ENCODE peak calls at places on chromosome 22, in seven cellular contexts. I is A549, E is fibroblast of mammary gland, M is BJ, C is brain microvascular endothelial cell, Q is AG04449, R is cardiac muscle cell. W is an unnamed sample.

GRCh38 chr22:35539910-35540599 is 576 bp upstream of the RASD2 start:
- DNase-seq in R (peak), M (no peak), I (peak), C (no peak), Q (no peak), E (no peak), W (peak)

GRCh38 chr22:19442166-19442565 is 5.3 kb downstream of the C22orf39 start:
- DNase-seq in R (no peak), E (no peak), I (no peak), Q (no peak), M (no peak), C (no peak), W (peak)

GRCh38 chr22:18060646-18061620 is 16.9 kb upstream of the PEX26 start:
- DNase-seq in C (peak), I (peak), E (peak), Q (no peak), R (no peak), M (no peak), W (peak)

GRCh38 chr22:48923909-48924475 is 903.7 kb downstream of the BRD1 start:
- DNase-seq in I (no peak), R (no peak), Q (no peak), E (no peak), M (no peak), C (no peak), W (no peak)

GRCh38 chr22:42651134-42651533 is 1.9 kb upstream of the CYB5R3 start:
- DNase-seq in I (peak), Q (no peak), M (no peak), R (no peak), C (no peak), E (peak), W (no peak)

GRCh38 chr22:47593911-47594311 is 831.5 kb downstream of the TBC1D22A start:
- DNase-seq in M (no peak), Q (no peak), R (no peak), E (no peak), C (no peak), I (no peak), W (no peak)

GRCh38 chr22:23754980-23755636 is 883 bp upstream of the VPREB3 start:
- DNase-seq in Q (no peak), I (no peak), R (peak), M (no peak), C (no peak), E (no peak), W (no peak)

GRCh38 chr22:45503071-45503815 is 560 bp downstream of the FBLN1 start:
- DNase-seq in I (no peak), C (no peak), E (no peak), Q (no peak), M (no peak), R (no peak), W (no peak)

GRCh38 chr22:45738206-45738605 is 66.6 kb downstream of the ATXN10 start:
- DNase-seq in Q (no peak), E (no peak), C (no peak), I (no peak), R (no peak), M (peak), W (no peak)

GRCh38 chr22:32202539-32203180 is 2.2 kb downstream of the RFPL2 start:
- DNase-seq in Q (no peak), C (peak), R (peak), I (peak), E (peak), M (no peak), W (peak)

GRCh38 chr22:22745225-22746060 is 101.0 kb downstream of the GGTLC2 start:
- DNase-seq in I (peak), C (peak), M (no peak), Q (no peak), R (peak), E (peak), W (peak)
- TF ChIP-seq CTCF in I (peak), C (peak), M (peak), Q (peak), R (peak), E (peak), W (peak)

DNA sequence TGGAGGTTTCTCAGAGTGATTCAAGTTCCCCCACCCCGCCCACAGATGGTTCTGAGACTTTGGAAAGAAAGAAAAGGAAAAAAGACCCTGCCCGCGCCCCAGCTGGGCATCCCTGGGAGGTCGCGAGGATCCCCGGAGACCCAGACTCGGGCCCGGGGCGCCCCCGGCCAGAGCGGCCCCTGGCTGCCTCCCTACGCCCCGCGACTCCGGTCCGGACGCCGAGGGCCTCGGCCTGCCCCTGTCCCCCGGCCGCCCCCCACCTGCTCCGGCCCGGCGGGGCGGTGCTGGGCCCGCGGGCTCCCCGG is 2.3 kb upstream of the AIFM3 start:
- DNase-seq in Q (no peak), M (no peak), E (no peak), C (no peak), I (no peak), R (no peak), W (no peak)
- H3K4me3 ChIP-seq in Q (peak), M (peak), E (peak), C (no peak), I (no peak), R (peak), W (peak)

GRCh38 chr22:49958961-49959781 is 1.4 kb upstream of the PIM3 start:
- DNase-seq in R (no peak), M (no peak), E (no peak), Q (no peak), I (no peak), C (peak), W (no peak)
- TF ChIP-seq CTCF in R (no peak), M (no peak), E (no peak), Q (no peak), I (no peak), C (no peak), W (no peak)

DNA sequence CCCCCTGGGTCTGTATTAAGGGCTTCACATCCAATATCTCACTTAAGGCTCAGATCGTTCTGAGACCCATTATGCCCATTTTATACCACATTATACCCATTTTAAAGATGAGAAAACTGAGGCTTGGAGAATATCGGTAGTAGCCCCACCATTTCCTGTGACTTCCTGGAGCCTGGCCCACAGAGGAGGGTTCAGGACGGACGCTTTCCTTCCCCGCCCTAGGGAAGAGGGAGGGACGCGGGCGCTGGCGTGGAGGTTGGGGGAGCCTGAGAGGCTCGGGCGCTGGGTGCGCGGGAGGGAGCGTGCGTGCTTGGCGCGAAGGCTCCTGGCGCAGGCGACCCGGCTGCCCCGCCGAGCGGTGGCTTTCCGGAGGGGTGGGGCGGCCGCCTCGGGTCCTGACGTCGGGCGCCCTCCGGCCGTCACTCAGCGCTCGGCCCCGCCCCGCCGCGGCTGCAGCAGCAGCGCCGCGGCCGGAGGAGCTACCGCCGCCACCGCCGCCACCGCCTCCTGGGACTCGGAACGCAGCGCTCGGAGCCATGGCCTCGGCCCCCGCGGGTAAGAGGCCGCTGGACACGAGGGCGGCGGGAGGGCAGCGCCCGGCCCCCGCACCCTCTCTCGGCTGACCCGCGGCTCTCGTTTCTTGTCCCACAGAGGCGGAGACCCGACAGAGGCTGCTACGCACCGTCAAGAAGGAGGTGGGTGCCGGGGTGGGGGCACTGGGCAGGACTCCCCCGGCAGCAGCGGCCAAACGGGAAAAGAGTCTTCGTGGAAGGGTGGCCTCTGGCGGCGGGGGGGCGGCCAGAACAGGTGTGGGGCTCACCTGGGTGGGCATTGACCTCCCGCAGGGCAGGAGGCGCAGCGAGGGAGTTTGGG is at the start of gene SGSM1:
- DNase-seq in C (peak), E (peak), I (peak), M (no peak), Q (no peak), R (peak), W (peak)
- H3K4me3 ChIP-seq in C (peak), E (peak), I (peak), M (peak), Q (peak), R (peak), W (peak)

DNA sequence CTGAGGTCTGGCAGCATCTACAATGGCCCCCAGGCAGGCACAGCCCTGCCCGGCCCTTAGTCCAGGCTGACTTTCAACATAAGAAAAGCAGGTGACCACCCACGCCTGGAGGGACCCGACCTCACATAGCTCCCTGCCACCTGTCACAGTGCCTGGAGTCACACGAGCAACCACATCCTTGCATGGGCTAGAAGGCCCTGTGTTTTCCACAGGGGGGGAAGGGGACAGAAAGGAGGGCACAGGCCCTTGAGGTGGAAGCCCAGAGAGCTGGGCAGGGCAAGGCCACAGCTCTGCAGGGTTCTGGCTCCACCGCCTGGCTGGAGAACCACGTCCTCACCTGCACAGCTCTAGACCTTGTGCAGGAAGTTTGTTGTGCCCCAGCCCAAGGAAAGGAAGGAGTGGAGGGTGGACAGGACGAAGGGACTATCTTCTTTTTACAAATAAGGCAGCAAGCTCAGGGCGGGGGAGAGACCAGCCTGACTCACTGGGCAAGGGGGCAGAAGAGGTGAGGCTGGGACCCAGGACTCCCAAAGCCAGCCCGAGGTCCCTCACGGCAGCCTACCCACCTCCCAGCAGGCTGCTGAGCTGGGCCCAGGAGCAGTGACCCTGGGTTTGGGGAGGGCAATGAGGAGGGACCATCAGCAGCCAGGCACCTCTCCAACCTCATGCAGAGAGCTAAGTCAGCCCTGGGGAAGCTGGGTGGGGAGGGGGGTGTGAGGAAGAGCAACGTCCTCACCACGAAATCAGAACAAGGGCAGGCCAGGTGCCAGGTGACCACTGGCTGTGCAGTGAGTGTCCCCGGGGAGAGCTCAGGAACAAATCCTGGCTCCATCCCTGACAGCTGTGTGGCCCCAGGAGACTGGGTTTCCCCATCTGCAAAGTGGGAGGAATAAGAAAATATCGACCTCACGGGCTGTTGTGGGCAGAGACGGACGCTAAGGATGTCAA is 4.3 kb downstream of the C1QTNF6 start:
- DNase-seq in R (no peak), I (no peak), Q (no peak), M (no peak), C (no peak), E (no peak), W (no peak)
- TF ChIP-seq CTCF in R (no peak), I (no peak), Q (no peak), M (no peak), C (no peak), E (no peak), W (no peak)

W was measured in choroid plexus epithelial cell.